ENCODE peak calls at places on chromosomes 16 and 17, in four cellular contexts. G, D, I and O are unnamed samples.

GRCh38 chr17:33572615-33573014 is 279.5 kb upstream of the ASIC2 start:
- DNase-seq in I (no peak), G (no peak), D (no peak), O (no peak)

GRCh38 chr17:39548494-39548893 is 59.2 kb downstream of the NEUROD2 start:
- DNase-seq in G (no peak), I (no peak), D (no peak), O (no peak)

GRCh38 chr17:72388765-72389473 is 268.1 kb downstream of the SOX9 start:
- DNase-seq in G (no peak), I (no peak), D (no peak), O (no peak)

GRCh38 chr17:50177983-50178834 is 12.4 kb downstream of the SGCA start:
- DNase-seq in I (peak; percentile 69), D (no peak), G (peak; percentile 70), O (peak; percentile 30)

GRCh38 chr17:38994026-38994425 is 26.8 kb upstream of the FBXO47 start:
- DNase-seq in G (peak; percentile 19), I (no peak), D (no peak), O (no peak)

GRCh38 chr16:49659356-49659755 is 196.6 kb downstream of the ZNF423 start:
- DNase-seq in I (no peak), G (no peak), D (no peak), O (no peak)

GRCh38 chr16:58126451-58126968 is 2.7 kb downstream of the CFAP20 start:
- DNase-seq in D (no peak), G (no peak), I (no peak), O (no peak)

GRCh38 chr17:18280766-18281165 is 20.3 kb downstream of the MIEF2 start:
- DNase-seq in I (no peak), G (no peak), D (no peak), O (no peak)

GRCh38 chr17:32299579-32300158 is 34.0 kb downstream of the RHBDL3 start:
- DNase-seq in D (no peak), I (no peak), G (no peak), O (no peak)

GRCh38 chr17:10033449-10033848 is 128.4 kb upstream of the RCVRN start:
- DNase-seq in I (no peak), G (no peak), D (no peak), O (no peak)

GRCh38 chr17:1232786-1233185 is 37.5 kb upstream of the BHLHA9 start:
- DNase-seq in D (no peak), I (no peak), G (no peak), O (no peak)

GRCh38 chr17:79800325-79801155 is 3.7 kb upstream of the CBX8 start:
- DNase-seq in I (no peak), D (no peak), G (peak; percentile 33), O (no peak)

GRCh38 chr17:7004398-7005253 is 7.8 kb upstream of the RNASEK start:
- DNase-seq in I (no peak), G (peak; percentile 57), D (no peak), O (no peak)

GRCh38 chr17:66441012-66441703 is 138.7 kb downstream of the PRKCA start:
- DNase-seq in D (no peak), I (no peak), G (no peak), O (no peak)

GRCh38 chr16:60120586-60120985 is 1386.5 kb upstream of the GOT2 start:
- DNase-seq in I (no peak), G (no peak), D (no peak), O (no peak)

GRCh38 chr16:57648125-57648524 is 19.7 kb downstream of the ADGRG1 start:
- DNase-seq in G (no peak), I (no peak), D (no peak), O (no peak)

GRCh38 chr17:2034806-2035548 is 5.0 kb downstream of the DPH1 start:
- DNase-seq in I (no peak), D (no peak), G (no peak), O (no peak)

GRCh38 chr17:27882162-27882840 is 10.9 kb downstream of the LYRM9 start:
- DNase-seq in I (no peak), G (no peak), D (no peak), O (no peak)

GRCh38 chr16:89633064-89633631 is 19.7 kb downstream of the DPEP1 start:
- DNase-seq in D (no peak), G (no peak), I (no peak), O (no peak)

GRCh38 chr17:2346475-2346874 is 9.2 kb downstream of the SGSM2 start:
- DNase-seq in D (no peak), I (no peak), G (no peak), O (no peak)

GRCh38 chr16:20763461-20764232 is at the start of gene ACSM3:
- DNase-seq in I (peak; percentile 66), D (no peak), G (no peak), O (no peak)

GRCh38 chr17:69951058-69951457 is 124.0 kb upstream of the KCNJ16 start:
- DNase-seq in I (no peak), G (no peak), D (no peak), O (no peak)

GRCh38 chr17:17545984-17546383 is 45.5 kb downstream of the PEMT start:
- DNase-seq in I (no peak), D (no peak), G (no peak), O (no peak)

GRCh38 chr16:78210305-78210704 is 110.9 kb downstream of the WWOX start:
- DNase-seq in G (peak; percentile 37), D (no peak), I (no peak), O (no peak)

GRCh38 chr16:56961386-56961785 is 364 bp upstream of the CETP start:
- DNase-seq in I (no peak), D (no peak), G (no peak), O (no peak)

GRCh38 chr17:21193031-21193430 is 20.9 kb downstream of the TMEM11 start:
- DNase-seq in D (no peak), I (no peak), G (no peak), O (no peak)

GRCh38 chr17:3986270-3986938 is 22.2 kb upstream of the ATP2A3 start:
- DNase-seq in D (no peak), I (no peak), G (peak; percentile 2), O (no peak)

GRCh38 chr16:82081271-82081670 is 46.2 kb downstream of the HSD17B2 start:
- DNase-seq in G (no peak), I (no peak), D (no peak), O (no peak)

GRCh38 chr16:87334611-87335305 is 17.6 kb upstream of the C16orf95 start:
- DNase-seq in G (no peak), D (no peak), I (no peak), O (no peak)

GRCh38 chr17:46158323-46159296 is 34.6 kb downstream of the KANSL1 start:
- DNase-seq in D (no peak), I (no peak), G (no peak), O (no peak)

GRCh38 chr17:55731586-55732250 is 9.1 kb upstream of the TMEM100 start:
- DNase-seq in I (no peak), G (no peak), D (no peak), O (peak; percentile 33)

GRCh38 chr17:63039342-63039741 is 73.3 kb downstream of the TANC2 start:
- DNase-seq in G (peak; percentile 32), D (no peak), I (no peak), O (peak; percentile 17)

GRCh38 chr17:19740933-19741332 is 7.2 kb downstream of the ALDH3A1 start:
- DNase-seq in D (no peak), G (no peak), I (no peak), O (no peak)

GRCh38 chr16:71401988-71402387 is 39.9 kb downstream of the TLE7 start:
- DNase-seq in G (no peak), D (no peak), I (no peak), O (no peak)

GRCh38 chr17:83193336-83194188 is 114.2 kb downstream of the METRNL start:
- DNase-seq in G (no peak), D (peak; percentile 6), I (peak; percentile 12), O (no peak)